ENCODE peak calls at places on chromosomes 12 and 14, in five cellular contexts. P is NT2/D1, W is HepG2, A is H1, K is GM12878. G is an unnamed sample.

GRCh38 chr12:53005215-53005985 is 856 bp upstream of the EIF4B start:
- DNase-seq in P (no peak), W (no peak), A (no peak), K (no peak), G (no peak)

GRCh38 chr12:107125833-107126232 is 32.5 kb upstream of the CRY1 start:
- DNase-seq in P (no peak), W (no peak), A (no peak), K (no peak), G (no peak)

GRCh38 chr12:108305520-108305919 is 33.6 kb downstream of the CMKLR1 start:
- DNase-seq in P (no peak), W (no peak), A (no peak), K (no peak), G (no peak)

GRCh38 chr12:11601647-11602046 is 47.8 kb upstream of the ETV6 start:
- DNase-seq in P (no peak), W (no peak), A (no peak), K (no peak), G (no peak)

GRCh38 chr12:121060149-121061001 is 21.3 kb upstream of the OASL start:
- DNase-seq in P (peak), W (peak), A (peak), K (peak), G (peak)

GRCh38 chr14:96173646-96174475 is 30.8 kb upstream of the BDKRB2 start:
- DNase-seq in P (no peak), W (no peak), A (no peak), K (no peak), G (no peak)

GRCh38 chr12:65685514-65685913 is 138.8 kb upstream of the HMGA2 start:
- DNase-seq in P (peak), W (peak), A (no peak), K (no peak), G (peak)

GRCh38 chr12:105983622-105984325 is 155.0 kb downstream of the NUAK1 start:
- DNase-seq in P (no peak), W (no peak), A (no peak), K (no peak), G (no peak)

GRCh38 chr12:110426300-110426910 is 22.9 kb upstream of the ANAPC7 start:
- DNase-seq in P (no peak), W (no peak), A (no peak), K (no peak), G (no peak)

GRCh38 chr14:22333408-22334274 is 255.4 kb downstream of the DAD1 start:
- DNase-seq in P (peak), W (peak), A (no peak), K (no peak), G (no peak)

GRCh38 chr12:109732321-109733305 is 19.0 kb downstream of the FAM222A start:
- DNase-seq in P (no peak), W (no peak), A (no peak), K (no peak), G (no peak)

GRCh38 chr14:52801014-52801708 is 9.8 kb upstream of the GNPNAT1 start:
- DNase-seq in P (no peak), W (no peak), A (no peak), K (no peak), G (no peak)

GRCh38 chr12:28100717-28101116 is 89.5 kb upstream of the CCDC91 start:
- DNase-seq in P (no peak), W (no peak), A (no peak), K (no peak), G (no peak)

GRCh38 chr12:110530511-110530910 is 28.4 kb downstream of the RAD9B start:
- DNase-seq in P (no peak), W (no peak), A (no peak), K (no peak), G (no peak)

GRCh38 chr14:92360666-92361370 is 37.9 kb downstream of the SLC24A4 start:
- DNase-seq in P (no peak), W (no peak), A (no peak), K (no peak), G (no peak)

GRCh38 chr14:52002542-52002941 is 13.2 kb downstream of the RTRAF start:
- DNase-seq in P (no peak), W (no peak), A (no peak), K (no peak), G (no peak)

GRCh38 chr14:69963966-69964365 is 84.8 kb downstream of the SMOC1 start:
- DNase-seq in P (no peak), W (no peak), A (no peak), K (no peak), G (no peak)

GRCh38 chr14:68884031-68885030 is 91.5 kb upstream of the ZFP36L1 start:
- DNase-seq in P (no peak), W (peak), A (no peak), K (no peak), G (no peak)

GRCh38 chr12:79517363-79517762 is 173.4 kb downstream of the PAWR start:
- DNase-seq in P (no peak), W (no peak), A (no peak), K (no peak), G (no peak)

GRCh38 chr12:8566525-8566924 is 25.8 kb upstream of the CLEC4E start:
- DNase-seq in P (no peak), W (no peak), A (no peak), K (no peak), G (no peak)

GRCh38 chr12:22318122-22318737 is 16.3 kb downstream of the ST8SIA1 start:
- DNase-seq in P (no peak), W (no peak), A (no peak), K (no peak), G (no peak)

GRCh38 chr12:15074351-15074750 is 101.5 kb downstream of the PDE6H start:
- DNase-seq in P (no peak), W (no peak), A (no peak), K (no peak), G (no peak)

GRCh38 chr14:20278414-20278813 is 27.3 kb downstream of the TTC5 start:
- DNase-seq in P (no peak), W (no peak), A (no peak), K (no peak), G (no peak)

GRCh38 chr12:21476949-21477348 is 24.5 kb downstream of the RECQL start:
- DNase-seq in P (no peak), W (no peak), A (no peak), K (no peak), G (no peak)

GRCh38 chr12:24808651-24809050 is 140.2 kb downstream of the BCAT1 start:
- DNase-seq in P (no peak), W (no peak), A (no peak), K (no peak), G (no peak)

GRCh38 chr14:104293231-104293841 is 154.9 kb downstream of the KIF26A start:
- DNase-seq in P (no peak), W (no peak), A (no peak), K (no peak), G (no peak)

GRCh38 chr14:101365329-101366158 is 195.8 kb upstream of the DIO3 start:
- DNase-seq in P (no peak), W (no peak), A (no peak), K (no peak), G (no peak)

DNA sequence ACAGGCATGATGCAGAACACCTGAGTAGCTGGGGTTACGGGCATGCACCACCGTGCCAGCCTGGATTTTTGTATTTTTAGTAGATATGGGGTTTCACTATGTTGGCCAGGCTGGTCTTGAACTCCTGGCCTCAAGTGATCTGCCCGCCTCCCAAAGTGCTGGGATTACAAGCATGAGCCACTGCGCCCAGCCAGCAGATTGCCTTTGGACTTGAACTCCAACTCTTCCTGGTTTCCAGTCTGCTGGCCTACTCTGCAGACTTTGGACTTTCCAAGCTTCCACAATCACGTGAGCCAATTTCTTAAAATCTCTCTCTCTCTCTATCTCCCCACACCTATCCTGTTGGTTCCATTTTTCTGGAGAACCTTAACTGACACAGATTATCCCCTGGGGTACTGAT is 55.0 kb downstream of the EMP1 start:
- DNase-seq in P (no peak), W (no peak), A (no peak), K (no peak), G (no peak)
- TF ChIP-seq SUZ12 in P (no peak), W (no peak), A (no peak), K (no peak), G (no peak)

DNA sequence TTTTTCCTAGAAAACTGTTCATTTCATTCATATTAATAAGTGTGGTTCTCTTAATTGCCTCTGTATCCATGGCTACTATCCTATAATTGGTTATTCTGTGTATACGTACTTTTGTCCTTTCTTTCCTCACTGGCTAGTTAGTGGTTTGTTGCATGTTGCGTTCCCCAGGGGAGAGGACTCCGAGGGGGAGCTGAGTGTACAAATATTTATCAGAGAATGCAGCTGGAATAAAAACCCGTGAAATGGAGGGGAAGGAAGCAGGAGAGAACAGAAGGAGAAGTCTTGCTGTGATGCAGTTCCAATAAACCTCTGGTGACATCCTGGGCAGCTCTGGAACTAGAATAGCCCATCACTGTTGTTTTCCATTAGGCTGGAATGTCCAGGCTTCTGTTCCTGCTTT is 117.1 kb upstream of the RGS6 start:
- DNase-seq in P (no peak), W (no peak), A (no peak), K (no peak), G (no peak)
- TF ChIP-seq SUZ12 in P (no peak), W (no peak), A (no peak), K (no peak), G (no peak)

GRCh38 chr12:87599459-87599858 is 429.7 kb downstream of the C12orf50 start:
- DNase-seq in P (no peak), W (no peak), A (no peak), K (no peak), G (no peak)
- TF ChIP-seq SUZ12 in P (no peak), W (no peak), A (no peak), K (no peak), G (no peak)

DNA sequence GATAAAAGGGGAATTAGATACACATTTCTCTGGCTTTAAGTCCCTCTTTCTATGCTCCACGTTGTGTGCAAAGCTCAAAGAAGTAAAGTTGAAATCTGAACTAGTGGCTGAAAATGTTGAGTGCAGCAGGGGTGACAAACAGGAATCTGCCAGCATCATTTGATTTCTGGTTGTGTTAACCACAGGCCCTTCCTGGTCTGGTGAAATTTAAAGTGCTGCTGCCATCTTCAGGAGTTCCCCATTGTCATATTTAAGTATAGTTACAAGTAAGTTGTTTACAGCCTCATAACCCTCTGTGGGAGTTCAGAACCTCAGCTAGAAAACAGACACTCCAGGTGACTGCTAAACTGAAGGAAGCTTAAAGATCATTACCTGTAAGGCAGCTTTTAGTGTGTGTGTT is 90.9 kb upstream of the CCDC196 start:
- DNase-seq in P (no peak), W (no peak), A (no peak), K (no peak), G (no peak)
- TF ChIP-seq SUZ12 in P (no peak), W (no peak), A (no peak), K (no peak), G (no peak)

GRCh38 chr12:40616383-40616900 is 75.8 kb upstream of the CNTN1 start:
- DNase-seq in P (no peak), W (no peak), A (no peak), K (no peak), G (no peak)

GRCh38 chr12:40620564-40621019 is 71.6 kb upstream of the CNTN1 start:
- DNase-seq in P (no peak), W (no peak), A (no peak), K (no peak), G (no peak)

GRCh38 chr12:40618621-40619020 is 73.6 kb upstream of the CNTN1 start:
- DNase-seq in P (no peak), W (no peak), A (no peak), K (no peak), G (no peak)

GRCh38 chr12:40622246-40622838 is 69.9 kb upstream of the CNTN1 start:
- DNase-seq in P (peak), W (peak), A (peak), K (no peak), G (peak)
- TF ChIP-seq SUZ12 in P (no peak), W (no peak), A (no peak), K (no peak), G (no peak)

GRCh38 chr12:87509233-87509820 is 519.9 kb downstream of the C12orf50 start:
- DNase-seq in P (no peak), W (no peak), A (no peak), K (no peak), G (no peak)
- TF ChIP-seq SUZ12 in P (no peak), W (no peak), A (no peak), K (no peak), G (no peak)

GRCh38 chr12:103852498-103852992 is 11.5 kb upstream of the NT5DC3 start:
- DNase-seq in P (no peak), W (peak), A (no peak), K (no peak), G (no peak)
- TF ChIP-seq SUZ12 in P (no peak), W (no peak), A (no peak), K (no peak), G (no peak)

GRCh38 chr12:60070541-60070940 is 474.7 kb downstream of the SLC16A7 start:
- DNase-seq in P (no peak), W (no peak), A (no peak), K (no peak), G (no peak)

GRCh38 chr12:60071759-60072191 is 475.9 kb downstream of the SLC16A7 start:
- DNase-seq in P (no peak), W (no peak), A (no peak), K (no peak), G (no peak)

DNA sequence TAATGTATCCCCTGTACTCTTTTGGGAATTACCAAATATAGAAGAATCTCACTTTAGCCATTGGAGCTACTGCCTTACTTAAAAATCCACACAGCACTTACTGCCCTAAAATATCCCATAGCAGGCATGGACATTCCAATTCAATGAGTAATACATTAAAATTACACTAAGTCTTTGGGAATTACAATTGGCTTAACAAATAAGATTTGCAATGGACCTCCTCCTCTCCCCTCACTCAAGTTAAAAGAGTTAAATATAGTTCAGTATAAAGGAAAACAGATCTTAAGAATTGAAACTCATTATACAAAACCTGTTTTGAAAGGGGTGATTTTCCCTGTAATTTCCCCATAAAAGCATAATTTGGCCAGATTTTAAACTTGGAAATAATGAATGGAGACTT is 477.1 kb downstream of the SLC16A7 start:
- DNase-seq in P (no peak), W (no peak), A (no peak), K (no peak), G (no peak)
- TF ChIP-seq SUZ12 in P (no peak), W (no peak), A (no peak), K (no peak), G (no peak)

GRCh38 chr14:24665440-24665991 is 31.5 kb upstream of the GZMB start:
- DNase-seq in P (no peak), W (no peak), A (no peak), K (peak), G (no peak)

GRCh38 chr14:24659916-24660570 is 26.1 kb upstream of the GZMB start:
- DNase-seq in P (no peak), W (no peak), A (no peak), K (no peak), G (no peak)

GRCh38 chr14:24664366-24664765 is 30.4 kb upstream of the GZMB start:
- DNase-seq in P (no peak), W (no peak), A (no peak), K (no peak), G (no peak)

DNA sequence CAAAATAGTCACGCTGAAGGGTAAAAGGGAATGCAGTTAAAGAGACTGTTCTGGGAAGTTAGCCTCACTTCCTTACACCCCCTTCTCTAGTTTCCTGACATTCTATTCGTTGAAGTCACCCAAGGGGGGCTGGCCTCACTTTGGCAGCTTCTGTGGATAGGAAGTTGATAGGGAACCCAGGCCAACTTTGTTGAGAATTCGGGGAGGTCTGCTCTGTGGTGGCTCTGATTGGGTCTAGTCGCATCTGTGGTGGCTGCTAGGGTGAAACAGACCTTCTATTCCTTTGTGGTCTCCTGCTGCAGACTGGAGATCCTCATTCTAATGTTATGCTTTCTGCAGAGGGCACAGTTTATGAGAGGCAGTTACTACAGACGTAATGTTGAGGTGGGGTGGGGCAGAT is 28.8 kb upstream of the GZMB start:
- DNase-seq in P (no peak), W (no peak), A (no peak), K (no peak), G (no peak)
- TF ChIP-seq SUZ12 in P (no peak), W (no peak), A (no peak), K (no peak), G (no peak)